ENCODE peak calls at places on chromosomes 5 and 9, in eight cellular contexts. W is fibroblast of lung, X is SK-N-SH, T is HCT116, M is OCI-LY7, O is A549, N is K562, H is neuronal stem cell. F is an unnamed sample.

GRCh38 chr5:127814225-127814973 is 111.2 kb downstream of the CCDC192 start:
- DNase-seq in W (no peak), X (no peak), T (no peak), M (no peak), O (no peak), N (no peak), H (no peak), F (no peak)

GRCh38 chr5:76637490-76637889 is 14.3 kb upstream of the F2RL2 start:
- DNase-seq in W (no peak), X (no peak), T (no peak), M (no peak), O (no peak), N (no peak), H (no peak), F (no peak)

GRCh38 chr9:97504381-97505216 is 3.1 kb downstream of the TMOD1 start:
- DNase-seq in W (peak; percentile 24), X (peak; percentile 71), T (no peak), M (no peak), O (no peak), N (peak; percentile 40), H (no peak), F (no peak)

GRCh38 chr5:103354446-103354845 is 95.9 kb downstream of the MACIR start:
- DNase-seq in W (no peak), X (no peak), T (no peak), M (no peak), O (no peak), N (no peak), H (no peak), F (no peak)

GRCh38 chr5:111675540-111675939 is 81.5 kb downstream of the NREP start:
- DNase-seq in W (no peak), X (no peak), T (no peak), M (no peak), O (no peak), N (no peak), H (no peak), F (no peak)

GRCh38 chr5:151820903-151821302 is 49.1 kb downstream of the G3BP1 start:
- DNase-seq in W (no peak), X (no peak), T (no peak), M (no peak), O (no peak), N (no peak), H (no peak), F (no peak)

GRCh38 chr9:33510264-33511183 is 13.5 kb upstream of the ANKRD18B start:
- DNase-seq in W (peak; percentile 77), X (peak; percentile 77), T (no peak), M (no peak), O (peak; percentile 51), N (peak; percentile 69), H (no peak), F (peak; percentile 52)

GRCh38 chr9:81632599-81632998 is 56.7 kb downstream of the TLE1 start:
- DNase-seq in W (peak; percentile 80), X (no peak), T (no peak), M (no peak), O (no peak), N (no peak), H (no peak), F (no peak)

GRCh38 chr9:112360047-112360804 is 19.7 kb upstream of the HSDL2 start:
- DNase-seq in W (peak; percentile 16), X (no peak), T (no peak), M (no peak), O (no peak), N (no peak), H (no peak), F (no peak)

GRCh38 chr5:93926831-93927600 is 185.6 kb upstream of the POU5F2 start:
- DNase-seq in W (peak; percentile 52), X (no peak), T (no peak), M (no peak), O (no peak), N (no peak), H (no peak), F (no peak)

GRCh38 chr5:158819095-158819494 is 280.6 kb downstream of the EBF1 start:
- DNase-seq in W (no peak), X (no peak), T (no peak), M (peak; percentile 68), O (no peak), N (no peak), H (no peak), F (no peak)
- H3K4me2 ChIP-seq in W (no peak overlapping the region), X (no peak overlapping the region), T (no peak overlapping the region), M (peak overlapping the region; percentile 86), O (no peak overlapping the region), N (no peak overlapping the region), H (no peak overlapping the region), F (no peak overlapping the region)

GRCh38 chr9:136584401-136585328 is 38.8 kb upstream of the NOTCH1 start:
- DNase-seq in W (peak; percentile 27), X (no peak), T (no peak), M (no peak), O (no peak), N (no peak), H (no peak), F (peak; percentile 62)

GRCh38 chr9:136586391-136586790 is 40.5 kb upstream of the NOTCH1 start:
- DNase-seq in W (no peak), X (no peak), T (no peak), M (no peak), O (no peak), N (no peak), H (no peak), F (no peak)

GRCh38 chr9:136581614-136582447 is 36.0 kb upstream of the NOTCH1 start:
- DNase-seq in W (no peak), X (no peak), T (no peak), M (no peak), O (no peak), N (no peak), H (no peak), F (no peak)

GRCh38 chr9:136585531-136586120 is 39.8 kb upstream of the NOTCH1 start:
- DNase-seq in W (no peak), X (no peak), T (no peak), M (no peak), O (no peak), N (no peak), H (no peak), F (no peak)

DNA sequence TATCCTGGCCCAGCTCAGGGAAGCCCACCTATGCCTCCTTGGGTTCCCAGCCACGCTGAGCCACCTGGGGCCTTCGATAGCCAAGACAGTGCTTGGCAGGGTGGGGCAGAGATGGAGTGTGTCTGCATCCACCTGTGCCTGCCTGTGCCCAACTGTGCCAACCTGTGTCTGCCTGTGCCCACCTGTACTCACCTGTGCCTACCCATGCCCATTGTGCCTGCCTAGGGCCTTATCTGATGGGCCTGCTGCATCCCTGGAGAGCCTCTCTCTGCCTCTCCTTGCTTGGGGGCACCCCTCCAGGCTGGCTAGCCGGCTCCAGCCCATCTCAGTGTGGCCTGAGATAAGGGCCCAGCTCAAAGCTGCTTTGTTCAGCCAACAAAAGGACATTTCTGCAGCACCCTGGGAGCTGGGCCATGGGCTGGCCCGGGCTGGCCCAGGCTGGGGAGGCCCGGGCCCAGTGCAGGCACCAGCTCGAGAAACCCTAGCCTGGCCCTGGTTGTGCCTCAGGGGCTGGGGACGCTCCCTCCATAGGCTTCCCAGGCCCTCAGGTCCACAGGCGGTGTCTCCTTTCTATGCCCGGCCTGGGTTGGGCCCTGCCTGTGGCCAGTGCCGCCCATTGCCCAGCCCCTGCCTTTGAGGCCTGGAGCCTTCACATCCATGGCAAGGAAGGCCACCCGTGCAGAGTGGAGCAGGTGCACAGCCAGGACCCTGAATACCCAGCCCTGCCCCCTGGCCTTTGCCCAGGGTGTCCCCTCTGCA is 37.3 kb upstream of the NOTCH1 start:
- DNase-seq in W (no peak), X (no peak), T (no peak), M (no peak), O (no peak), N (no peak), H (no peak), F (no peak)
- H3K4me2 ChIP-seq in W (no peak overlapping the region), X (no peak overlapping the region), T (no peak overlapping the region), M (no peak overlapping the region), O (no peak overlapping the region), N (no peak overlapping the region), H (no peak overlapping the region), F (no peak overlapping the region)

GRCh38 chr5:65808261-65808741 is 86.3 kb downstream of the NLN start:
- DNase-seq in W (no peak), X (no peak), T (no peak), M (no peak), O (no peak), N (no peak), H (no peak), F (no peak)
- H3K4me2 ChIP-seq in W (peak overlapping the region; percentile 41), X (peak overlapping the region; percentile 38), T (peak overlapping the region; percentile 24), M (no peak overlapping the region), O (no peak overlapping the region), N (no peak overlapping the region), H (no peak overlapping the region), F (no peak overlapping the region)

GRCh38 chr5:68711311-68712200 is 382.3 kb upstream of the SLC30A5 start:
- DNase-seq in W (no peak), X (no peak), T (no peak), M (peak; percentile 51), O (no peak), N (no peak), H (no peak), F (peak; percentile 11)
- H3K4me2 ChIP-seq in W (no peak overlapping the region), X (no peak overlapping the region), T (no peak overlapping the region), M (peak overlapping the region; percentile 57), O (no peak overlapping the region), N (no peak overlapping the region), H (no peak overlapping the region), F (no peak overlapping the region)

F was measured in DND-41.